ENCODE peak calls at places on chromosomes 16 and 17, in six cellular contexts. One of them, this sample, is unnamed.

GRCh38 chr17:29212681-29213121 is 32.5 kb upstream of the MYO18A start:
- DNase-seq in upper lobe of left lung: no peak
- DNase-seq in SK-N-SH: no peak
- DNase-seq in transverse colon: no peak
- DNase-seq in endothelial cell of umbilical vein: no peak
- DNase-seq in breast epithelium: no peak
- DNase-seq in this sample: no peak

GRCh38 chr17:29576214-29577008 is 7.9 kb downstream of the TP53I13 start:
- DNase-seq in upper lobe of left lung: no peak
- DNase-seq in SK-N-SH: no peak
- DNase-seq in transverse colon: no peak
- DNase-seq in endothelial cell of umbilical vein: no peak
- DNase-seq in breast epithelium: no peak
- DNase-seq in this sample: no peak

GRCh38 chr16:87470332-87470731 is 22.5 kb downstream of the ZCCHC14 start:
- DNase-seq in upper lobe of left lung: no peak
- DNase-seq in SK-N-SH: no peak
- DNase-seq in transverse colon: no peak
- DNase-seq in endothelial cell of umbilical vein: no peak
- DNase-seq in breast epithelium: no peak
- DNase-seq in this sample: no peak

GRCh38 chr16:8919934-8920465 is 37.8 kb downstream of the LITAFD start:
- DNase-seq in upper lobe of left lung: no peak
- DNase-seq in SK-N-SH: no peak
- DNase-seq in transverse colon: no peak
- DNase-seq in endothelial cell of umbilical vein: no peak
- DNase-seq in breast epithelium: no peak
- DNase-seq in this sample: no peak

GRCh38 chr17:5364696-5365095 is 54.8 kb downstream of the NUP88 start:
- DNase-seq in upper lobe of left lung: no peak
- DNase-seq in SK-N-SH: no peak
- DNase-seq in transverse colon: no peak
- DNase-seq in endothelial cell of umbilical vein: no peak
- DNase-seq in breast epithelium: no peak
- DNase-seq in this sample: no peak

GRCh38 chr17:48486557-48486956 is 44.3 kb downstream of the HOXB1 start:
- DNase-seq in upper lobe of left lung: no peak
- DNase-seq in SK-N-SH: no peak
- DNase-seq in transverse colon: no peak
- DNase-seq in endothelial cell of umbilical vein: no peak
- DNase-seq in breast epithelium: no peak
- DNase-seq in this sample: no peak

GRCh38 chr17:80845863-80846671 is 145.6 kb upstream of the CHMP6 start:
- DNase-seq in upper lobe of left lung: no peak
- DNase-seq in SK-N-SH: no peak
- DNase-seq in transverse colon: peak
- DNase-seq in endothelial cell of umbilical vein: no peak
- DNase-seq in breast epithelium: no peak
- DNase-seq in this sample: no peak

GRCh38 chr16:69286941-69287713 is 24.0 kb upstream of the VPS4A start:
- DNase-seq in upper lobe of left lung: peak
- DNase-seq in SK-N-SH: peak
- DNase-seq in transverse colon: peak
- DNase-seq in endothelial cell of umbilical vein: peak
- DNase-seq in breast epithelium: no peak
- DNase-seq in this sample: no peak

GRCh38 chr16:88595101-88595500 is 24.9 kb downstream of the ZC3H18 start:
- DNase-seq in upper lobe of left lung: no peak
- DNase-seq in SK-N-SH: no peak
- DNase-seq in transverse colon: no peak
- DNase-seq in endothelial cell of umbilical vein: no peak
- DNase-seq in breast epithelium: no peak
- DNase-seq in this sample: no peak

DNA sequence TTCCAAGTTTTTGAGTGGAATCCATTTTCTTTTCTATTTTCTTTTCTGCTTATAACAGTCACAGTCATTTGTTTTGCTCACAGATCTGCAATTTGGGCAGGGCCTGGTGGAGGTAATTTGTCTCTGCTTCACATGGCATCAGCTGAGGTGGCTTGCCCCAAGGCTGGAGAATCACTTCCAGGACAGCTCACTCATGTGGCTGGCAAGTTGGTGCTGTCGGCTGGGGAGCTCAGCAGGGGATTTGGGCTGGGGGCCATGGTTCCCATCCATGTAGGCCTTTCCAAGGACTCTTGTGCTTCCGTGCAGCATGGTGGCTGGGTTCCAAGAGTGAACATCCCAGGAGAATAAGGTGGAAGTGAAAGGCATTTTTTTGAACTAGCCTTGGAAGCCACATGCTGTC is 85.7 kb downstream of the MGAT5B start:
- DNase-seq in upper lobe of left lung: no peak
- DNase-seq in SK-N-SH: no peak
- DNase-seq in transverse colon: no peak
- DNase-seq in endothelial cell of umbilical vein: no peak
- DNase-seq in breast epithelium: no peak
- DNase-seq in this sample: no peak
- H3K4me3 ChIP-seq in upper lobe of left lung: no peak
- H3K4me3 ChIP-seq in SK-N-SH: no peak
- H3K4me3 ChIP-seq in transverse colon: no peak
- H3K4me3 ChIP-seq in endothelial cell of umbilical vein: no peak
- H3K4me3 ChIP-seq in breast epithelium: no peak
- H3K4me3 ChIP-seq in this sample: no peak

DNA sequence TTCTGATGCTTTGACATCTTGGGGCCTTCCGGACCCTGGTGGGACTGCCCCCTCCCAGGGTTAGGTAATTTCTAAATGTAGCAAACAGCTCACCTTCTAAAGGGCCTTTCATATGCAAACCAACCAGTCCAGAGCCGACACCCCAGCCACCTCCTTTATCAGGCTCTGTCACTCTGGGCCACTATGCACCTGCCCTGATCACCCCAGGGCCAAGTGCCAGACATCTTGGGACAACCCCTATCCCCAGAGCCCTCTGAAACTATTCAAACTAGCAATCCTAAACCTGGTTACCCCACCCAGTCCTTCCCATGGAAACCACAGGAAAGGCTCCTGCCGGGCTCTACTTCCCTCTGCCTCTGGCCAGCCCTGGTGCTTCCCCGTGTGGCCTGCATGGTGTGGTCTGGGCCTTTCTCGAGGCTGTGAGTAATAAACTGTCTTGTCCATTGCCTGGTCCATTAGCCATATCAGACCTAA is 91.2 kb upstream of the TNRC6C start:
- DNase-seq in upper lobe of left lung: no peak
- DNase-seq in SK-N-SH: no peak
- DNase-seq in transverse colon: no peak
- DNase-seq in endothelial cell of umbilical vein: no peak
- DNase-seq in breast epithelium: no peak
- DNase-seq in this sample: no peak
- TF ChIP-seq POLR2AphosphoS5 in upper lobe of left lung: no peak
- TF ChIP-seq POLR2AphosphoS5 in SK-N-SH: no peak
- TF ChIP-seq POLR2AphosphoS5 in transverse colon: no peak
- TF ChIP-seq POLR2AphosphoS5 in endothelial cell of umbilical vein: no peak
- TF ChIP-seq POLR2AphosphoS5 in breast epithelium: no peak
- TF ChIP-seq POLR2AphosphoS5 in this sample: no peak

GRCh38 chr17:31491794-31492171 is 100.3 kb downstream of the RAB11FIP4 start:
- DNase-seq in upper lobe of left lung: no peak
- DNase-seq in SK-N-SH: no peak
- DNase-seq in transverse colon: no peak
- DNase-seq in endothelial cell of umbilical vein: no peak
- DNase-seq in breast epithelium: no peak
- DNase-seq in this sample: no peak
- H3K4me3 ChIP-seq in upper lobe of left lung: no peak
- H3K4me3 ChIP-seq in SK-N-SH: no peak
- H3K4me3 ChIP-seq in transverse colon: no peak
- H3K4me3 ChIP-seq in endothelial cell of umbilical vein: no peak
- H3K4me3 ChIP-seq in breast epithelium: no peak
- H3K4me3 ChIP-seq in this sample: no peak

DNA sequence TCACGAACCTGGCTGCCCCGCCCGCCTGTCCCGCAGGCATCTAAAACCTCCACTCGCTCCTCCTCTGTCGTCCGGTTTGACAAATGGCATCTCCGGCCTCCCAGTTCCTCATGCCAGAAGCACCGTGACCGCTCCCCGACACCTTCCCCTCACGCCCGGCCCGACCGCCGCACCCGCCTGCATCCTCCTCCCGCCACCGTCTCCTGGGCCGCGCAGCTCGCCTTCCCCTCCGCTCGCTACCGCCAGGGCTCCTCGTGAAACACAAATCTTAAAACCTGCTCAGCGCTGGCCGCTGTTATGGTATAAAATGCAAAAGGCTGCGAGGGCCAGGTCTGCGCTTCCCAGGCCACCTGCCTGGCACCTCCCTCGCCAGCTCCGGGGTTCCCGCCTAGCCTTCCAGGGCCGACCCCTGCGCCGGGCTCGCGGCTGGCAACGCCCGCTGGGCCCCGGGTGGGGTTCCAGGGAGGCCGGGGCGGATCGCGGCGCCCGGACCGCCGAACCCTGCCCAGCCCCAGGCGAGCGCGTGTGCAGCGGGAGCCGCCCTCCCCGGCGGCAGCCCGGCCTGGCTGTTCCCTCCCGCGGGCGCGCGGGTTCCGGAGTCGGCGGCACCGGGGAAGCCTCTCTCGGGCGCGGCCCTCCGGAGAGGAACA is 488 bp downstream of the SPSB3 start:
- DNase-seq in upper lobe of left lung: no peak
- DNase-seq in SK-N-SH: peak
- DNase-seq in transverse colon: peak
- DNase-seq in endothelial cell of umbilical vein: peak
- DNase-seq in breast epithelium: no peak
- DNase-seq in this sample: no peak
- TF ChIP-seq POLR2AphosphoS5 in upper lobe of left lung: no peak
- TF ChIP-seq POLR2AphosphoS5 in SK-N-SH: no peak
- TF ChIP-seq POLR2AphosphoS5 in transverse colon: no peak
- TF ChIP-seq POLR2AphosphoS5 in endothelial cell of umbilical vein: no peak
- TF ChIP-seq POLR2AphosphoS5 in breast epithelium: no peak
- TF ChIP-seq POLR2AphosphoS5 in this sample: no peak

GRCh38 chr16:84143081-84143480 is 1.9 kb downstream of the HSDL1 start:
- DNase-seq in upper lobe of left lung: no peak
- DNase-seq in SK-N-SH: no peak
- DNase-seq in transverse colon: no peak
- DNase-seq in endothelial cell of umbilical vein: no peak
- DNase-seq in breast epithelium: no peak
- DNase-seq in this sample: no peak
- H3K4me3 ChIP-seq in upper lobe of left lung: no peak
- H3K4me3 ChIP-seq in SK-N-SH: no peak
- H3K4me3 ChIP-seq in transverse colon: no peak
- H3K4me3 ChIP-seq in endothelial cell of umbilical vein: no peak
- H3K4me3 ChIP-seq in breast epithelium: no peak
- H3K4me3 ChIP-seq in this sample: no peak

GRCh38 chr16:4049031-4049430 is 67.2 kb downstream of the ADCY9 start:
- DNase-seq in upper lobe of left lung: no peak
- DNase-seq in SK-N-SH: no peak
- DNase-seq in transverse colon: no peak
- DNase-seq in endothelial cell of umbilical vein: no peak
- DNase-seq in breast epithelium: no peak
- DNase-seq in this sample: no peak
- TF ChIP-seq POLR2AphosphoS5 in upper lobe of left lung: no peak
- TF ChIP-seq POLR2AphosphoS5 in SK-N-SH: no peak
- TF ChIP-seq POLR2AphosphoS5 in transverse colon: no peak
- TF ChIP-seq POLR2AphosphoS5 in endothelial cell of umbilical vein: no peak
- TF ChIP-seq POLR2AphosphoS5 in breast epithelium: no peak
- TF ChIP-seq POLR2AphosphoS5 in this sample: no peak

GRCh38 chr16:66988197-66988788 is at the start of gene CES4A:
- DNase-seq in upper lobe of left lung: no peak
- DNase-seq in SK-N-SH: no peak
- DNase-seq in transverse colon: no peak
- DNase-seq in endothelial cell of umbilical vein: no peak
- DNase-seq in breast epithelium: no peak
- DNase-seq in this sample: no peak
- H3K4me3 ChIP-seq in upper lobe of left lung: no peak
- H3K4me3 ChIP-seq in SK-N-SH: no peak
- H3K4me3 ChIP-seq in transverse colon: no peak
- H3K4me3 ChIP-seq in endothelial cell of umbilical vein: no peak
- H3K4me3 ChIP-seq in breast epithelium: no peak
- H3K4me3 ChIP-seq in this sample: no peak

DNA sequence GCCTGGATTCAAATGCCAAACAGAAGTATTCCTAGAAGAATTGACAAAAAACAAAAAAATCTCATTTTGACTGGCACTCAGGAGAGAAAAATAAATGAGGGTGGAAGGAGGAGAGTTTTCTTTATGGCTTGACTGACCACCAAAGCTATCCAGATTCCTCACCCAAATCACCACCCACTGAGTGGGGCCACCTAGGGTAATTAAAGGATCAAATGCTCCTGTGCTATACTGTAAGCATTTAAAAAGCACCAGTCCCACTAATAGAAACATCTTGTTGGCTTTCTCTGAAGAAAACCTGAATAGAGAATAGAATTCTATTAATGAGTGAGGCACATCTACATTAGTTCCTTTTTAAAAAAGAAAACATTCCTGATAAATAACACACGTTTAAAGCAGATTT is 163.3 kb downstream of the ANKFN1 start:
- DNase-seq in upper lobe of left lung: no peak
- DNase-seq in SK-N-SH: no peak
- DNase-seq in transverse colon: no peak
- DNase-seq in endothelial cell of umbilical vein: no peak
- DNase-seq in breast epithelium: no peak
- DNase-seq in this sample: no peak
- TF ChIP-seq POLR2AphosphoS5 in upper lobe of left lung: no peak
- TF ChIP-seq POLR2AphosphoS5 in SK-N-SH: no peak
- TF ChIP-seq POLR2AphosphoS5 in transverse colon: no peak
- TF ChIP-seq POLR2AphosphoS5 in endothelial cell of umbilical vein: no peak
- TF ChIP-seq POLR2AphosphoS5 in breast epithelium: no peak
- TF ChIP-seq POLR2AphosphoS5 in this sample: no peak

This sample was measured in esophagus muscularis mucosa.